ENCODE peak calls at places on chromosomes 2 and 18, in four cellular contexts. L, K, J and Z are unnamed samples.

GRCh38 chr2:191318729-191319078 is 73.5 kb downstream of the MYO1B start:
- DNase-seq in L (no peak), K (peak; percentile 72), J (no peak), Z (no peak)

GRCh38 chr2:165015052-165015642 is 59.8 kb upstream of the SLC38A11 start:
- DNase-seq in L (no peak), K (peak; percentile 76), J (peak; percentile 25), Z (peak; percentile 49)

GRCh38 chr18:7617738-7618422 is 50.8 kb downstream of the PTPRM start:
- DNase-seq in L (no peak), K (peak; percentile 86), J (no peak), Z (no peak)

GRCh38 chr2:180692322-180692721 is 288.1 kb upstream of the UBE2E3 start:
- DNase-seq in L (no peak), K (no peak), J (no peak), Z (no peak)

GRCh38 chr2:203672856-203673255 is 33.6 kb upstream of the CD28 start:
- DNase-seq in L (no peak), K (peak; percentile 52), J (no peak), Z (no peak)

GRCh38 chr2:148525130-148525529 is 119.4 kb upstream of the EPC2 start:
- DNase-seq in L (no peak), K (no peak), J (no peak), Z (no peak)

GRCh38 chr2:217825469-217826235 is 177.1 kb downstream of the TNS1 start:
- DNase-seq in L (no peak), K (no peak), J (no peak), Z (no peak)

GRCh38 chr18:58615150-58616132 is 13.4 kb downstream of the ALPK2 start:
- DNase-seq in L (no peak), K (no peak), J (peak; percentile 50), Z (no peak)

GRCh38 chr2:57333221-57333620 is 713.4 kb upstream of the VRK2 start:
- DNase-seq in L (no peak), K (no peak), J (no peak), Z (no peak)

GRCh38 chr18:79402977-79403722 is 7.4 kb downstream of the NFATC1 start:
- DNase-seq in L (no peak), K (peak; percentile 36), J (peak; percentile 41), Z (peak; percentile 79)

GRCh38 chr2:215698566-215698965 is 262.7 kb upstream of the FN1 start:
- DNase-seq in L (no peak), K (peak; percentile 83), J (no peak), Z (no peak)

GRCh38 chr2:196174424-196174823 is 3.0 kb upstream of the STK17B start:
- DNase-seq in L (no peak), K (no peak), J (no peak), Z (no peak)

GRCh38 chr2:232235716-232236115 is 142.8 kb upstream of the ALPP start:
- DNase-seq in L (no peak), K (no peak), J (no peak), Z (no peak)

GRCh38 chr2:117760916-117761315 is 53.6 kb upstream of the DDX18 start:
- DNase-seq in L (no peak), K (no peak), J (no peak), Z (no peak)

GRCh38 chr2:71959494-71959893 is 188.2 kb downstream of the CYP26B1 start:
- DNase-seq in L (no peak), K (no peak), J (no peak), Z (no peak)

GRCh38 chr2:24530796-24531195 is 39.7 kb downstream of the NCOA1 start:
- DNase-seq in L (no peak), K (no peak), J (no peak), Z (no peak)

GRCh38 chr2:238974061-238974460 is 126.2 kb downstream of the TWIST2 start:
- DNase-seq in L (no peak), K (peak; percentile 38), J (no peak), Z (no peak)

GRCh38 chr2:147374410-147374811 is 470.4 kb upstream of the ACVR2A start:
- DNase-seq in L (no peak), K (peak; percentile 56), J (no peak), Z (no peak)

GRCh38 chr2:160700006-160700405 is 206.4 kb upstream of the RBMS1 start:
- DNase-seq in L (no peak), K (peak; percentile 28), J (no peak), Z (no peak)

GRCh38 chr18:49162226-49162848 is 211.6 kb upstream of the SMAD7 start:
- DNase-seq in L (no peak), K (no peak), J (no peak), Z (no peak)

GRCh38 chr2:194842871-194843270 is 814.2 kb upstream of the SLC39A10 start:
- DNase-seq in L (no peak), K (no peak), J (no peak), Z (no peak)

GRCh38 chr2:50514881-50515280 is 517.1 kb downstream of the NRXN1 start:
- DNase-seq in L (peak; percentile 19), K (no peak), J (no peak), Z (no peak)

GRCh38 chr2:51219468-51219867 is 187.5 kb upstream of the NRXN1 start:
- DNase-seq in L (no peak), K (peak; percentile 71), J (no peak), Z (no peak)

GRCh38 chr2:237540823-237541222 is 25.6 kb upstream of the PRLH start:
- DNase-seq in L (no peak), K (peak; percentile 40), J (no peak), Z (peak; percentile 72)

GRCh38 chr2:61469424-61470121 is 1.3 kb downstream of the USP34 start:
- DNase-seq in L (no peak), K (peak; percentile 20), J (no peak), Z (no peak)

GRCh38 chr18:77321823-77322805 is 72.5 kb downstream of the GALR1 start:
- DNase-seq in L (no peak), K (no peak), J (no peak), Z (no peak)

GRCh38 chr18:49784427-49785185 is 28.7 kb downstream of the ACAA2 start:
- DNase-seq in L (no peak), K (no peak), J (no peak), Z (no peak)

GRCh38 chr2:113910110-113910717 is 20.3 kb downstream of the ACTR3 start:
- DNase-seq in L (no peak), K (no peak), J (no peak), Z (no peak)

GRCh38 chr2:63053889-63054725 is 3.5 kb downstream of the OTX1 start:
- DNase-seq in L (peak; percentile 80), K (no peak), J (no peak), Z (no peak)
- H3K4me1 ChIP-seq in L (peaks cover 59% of the 10 kb centered on the region), K (no peaks in the 10 kb centered on the region), J (peaks cover 7% of the 10 kb centered on the region), Z (peaks cover 79% of the 10 kb centered on the region)

GRCh38 chr2:16101196-16101595 is 160.8 kb downstream of the MYCN start:
- DNase-seq in L (no peak), K (no peak), J (no peak), Z (no peak)
- H3K27ac ChIP-seq in L (no peak overlapping the region), K (no peak overlapping the region), J (no peak overlapping the region), Z (no peak overlapping the region)

GRCh38 chr2:134217316-134217715 is 36.6 kb upstream of the MGAT5 start:
- DNase-seq in L (no peak), K (no peak), J (peak; percentile 14), Z (no peak)

GRCh38 chr2:134218414-134218813 is 35.5 kb upstream of the MGAT5 start:
- DNase-seq in L (no peak), K (no peak), J (no peak), Z (no peak)

GRCh38 chr2:134218928-134219707 is 34.8 kb upstream of the MGAT5 start:
- DNase-seq in L (no peak), K (no peak), J (peak; percentile 46), Z (no peak)

GRCh38 chr2:134217924-134218323 is 35.9 kb upstream of the MGAT5 start:
- DNase-seq in L (no peak), K (peak; percentile 18), J (no peak), Z (no peak)

DNA sequence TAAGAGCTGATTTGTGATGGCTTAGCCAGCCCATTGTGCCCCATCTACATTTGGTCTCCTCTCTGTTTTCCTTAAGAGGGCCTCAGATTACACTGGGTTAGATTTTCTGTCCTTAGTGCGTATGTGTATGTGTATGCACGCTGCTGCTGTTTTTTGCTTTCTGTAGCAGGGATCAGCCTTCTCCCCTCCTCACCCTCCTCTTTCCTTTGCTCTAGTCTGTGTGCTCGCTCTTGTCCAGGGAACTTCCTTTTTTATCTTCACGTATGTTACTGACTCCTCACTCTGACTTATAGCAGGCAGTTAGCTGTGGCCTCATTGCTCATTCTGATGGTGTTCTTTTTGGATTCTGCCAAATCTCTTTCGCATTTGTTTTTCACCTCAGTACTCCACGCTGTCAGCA is 33.3 kb upstream of the MGAT5 start:
- DNase-seq in L (no peak), K (no peak), J (no peak), Z (no peak)
- H3K4me3 ChIP-seq in L (no peak overlapping the region), K (no peak overlapping the region), J (no peak overlapping the region), Z (no peak overlapping the region)

GRCh38 chr2:198000417-198000816 is 196.0 kb downstream of the PLCL1 start:
- DNase-seq in L (no peak), K (no peak), J (no peak), Z (no peak)

GRCh38 chr2:197996583-197996982 is 192.2 kb downstream of the PLCL1 start:
- DNase-seq in L (no peak), K (no peak), J (peak; percentile 14), Z (no peak)

GRCh38 chr2:197994751-197995150 is 190.4 kb downstream of the PLCL1 start:
- DNase-seq in L (no peak), K (no peak), J (no peak), Z (no peak)

GRCh38 chr2:197997083-197997541 is 192.7 kb downstream of the PLCL1 start:
- DNase-seq in L (no peak), K (no peak), J (no peak), Z (no peak)

GRCh38 chr2:197998702-197999101 is 194.3 kb downstream of the PLCL1 start:
- DNase-seq in L (no peak), K (no peak), J (no peak), Z (no peak)
- H3K4me1 ChIP-seq in L (no peaks in the 10 kb centered on the region), K (peaks cover 32% of the 10 kb centered on the region), J (no peaks in the 10 kb centered on the region), Z (peaks cover 32% of the 10 kb centered on the region)

DNA sequence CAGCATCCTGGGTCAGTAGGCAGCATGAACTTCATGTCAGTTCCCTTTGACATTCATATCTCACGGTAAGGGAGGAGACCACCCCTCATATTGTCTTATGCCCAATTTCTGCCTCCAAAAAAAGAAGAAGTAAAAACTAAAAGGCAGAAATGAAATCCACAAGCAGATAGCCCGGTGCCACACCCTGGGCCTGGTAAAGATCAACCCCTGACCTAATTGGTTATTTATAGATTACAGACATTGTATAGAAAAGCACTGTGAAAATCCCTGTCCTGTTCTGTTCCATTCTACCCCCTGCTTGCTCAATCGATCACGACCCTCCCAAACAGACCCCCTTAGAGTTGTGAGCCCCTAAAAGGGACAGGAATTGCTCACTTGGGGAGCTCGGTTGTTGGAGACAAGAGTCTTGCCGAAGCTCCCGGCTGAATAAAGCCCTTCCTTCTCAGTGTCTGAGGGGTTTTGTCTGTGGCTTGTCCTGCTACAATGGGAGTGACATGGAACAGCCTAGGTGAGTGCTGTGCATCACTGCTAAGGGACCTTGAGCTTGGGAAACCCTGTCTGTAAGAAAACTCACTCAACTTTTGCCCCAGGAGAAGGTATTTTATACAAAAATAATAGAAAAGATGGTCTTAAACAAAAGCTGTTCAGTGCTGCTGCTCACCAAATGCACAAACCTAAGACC is 11.1 kb downstream of the NDUFV2 start:
- DNase-seq in L (no peak), K (no peak), J (no peak), Z (no peak)
- H3K27ac ChIP-seq in L (no peak overlapping the region), K (peak overlapping the region; percentile 67), J (peak overlapping the region; percentile 58), Z (peak overlapping the region; percentile 34)